ENCODE peak calls at places on chromosomes 11 and 22, in five cellular contexts. H is AG09319, A is heart left ventricle, N is brain microvascular endothelial cell, K is MCF 10A. P is an unnamed sample.
A peak's percentile ranks its signal among the peaks of the same experiment; 100 is the strongest.

GRCh38 chr22:23604939-23605712 is 25.0 kb upstream of the IGLL1 start:
- DNase-seq in H (no peak), A (no peak), N (no peak), K (no peak), P (no peak)

GRCh38 chr22:30566125-30566524 is 8.3 kb downstream of the GAL3ST1 start:
- DNase-seq in H (no peak), A (no peak), N (no peak), K (no peak), P (no peak)

GRCh38 chr11:105149477-105149876 is 9.9 kb upstream of the CARD18 start:
- DNase-seq in H (no peak), A (no peak), N (no peak), K (no peak), P (no peak)

GRCh38 chr11:46256540-46257001 is 20.9 kb upstream of the CREB3L1 start:
- DNase-seq in H (no peak), A (no peak), N (no peak), K (no peak), P (no peak)

GRCh38 chr22:45284705-45285305 is at the start of gene UPK3A:
- DNase-seq in H (no peak), A (peak; percentile 53), N (no peak), K (no peak), P (peak; percentile 73)

GRCh38 chr11:40029406-40029805 is 1430.0 kb downstream of the LRRC4C start:
- DNase-seq in H (no peak), A (no peak), N (no peak), K (peak; percentile 13), P (no peak)

GRCh38 chr11:47948137-47948536 is 32.2 kb upstream of the PTPRJ start:
- DNase-seq in H (no peak), A (no peak), N (no peak), K (no peak), P (no peak)

GRCh38 chr11:65032216-65032615 is 5.0 kb downstream of the SNX15 start:
- DNase-seq in H (no peak), A (no peak), N (no peak), K (no peak), P (no peak)

GRCh38 chr11:128942807-128943430 is at the start of gene TP53AIP1:
- DNase-seq in H (no peak), A (no peak), N (no peak), K (no peak), P (no peak)

GRCh38 chr11:64759722-64760719 is at the start of gene PYGM:
- DNase-seq in H (no peak), A (peak; percentile 85), N (peak; percentile 16), K (no peak), P (no peak)

GRCh38 chr11:83284501-83285051 is 1.6 kb downstream of the CCDC90B start:
- DNase-seq in H (no peak), A (no peak), N (no peak), K (no peak), P (no peak)

GRCh38 chr22:23156286-23156685 is 11.0 kb downstream of the RAB36 start:
- DNase-seq in H (no peak), A (no peak), N (no peak), K (no peak), P (no peak)

GRCh38 chr11:77039491-77040400 is 5.5 kb downstream of the B3GNT6 start:
- DNase-seq in H (no peak), A (no peak), N (peak; percentile 24), K (no peak), P (no peak)

GRCh38 chr11:31340903-31341572 is 28.5 kb downstream of the DCDC1 start:
- DNase-seq in H (no peak), A (no peak), N (peak; percentile 23), K (peak; percentile 52), P (no peak)
- TF ChIP-seq CTCF in H (peak; percentile 68), A (peak; percentile 37), N (peak; percentile 80), K (peak; percentile 47), P (peak; percentile 47)

GRCh38 chr11:17906436-17906835 is 106.4 kb downstream of the SERGEF start:
- DNase-seq in H (no peak), A (no peak), N (no peak), K (peak; percentile 17), P (no peak)
- TF ChIP-seq CTCF in H (peak; percentile 5), A (peak; percentile 17), N (peak; percentile 45), K (peak; percentile 14), P (no peak)

DNA sequence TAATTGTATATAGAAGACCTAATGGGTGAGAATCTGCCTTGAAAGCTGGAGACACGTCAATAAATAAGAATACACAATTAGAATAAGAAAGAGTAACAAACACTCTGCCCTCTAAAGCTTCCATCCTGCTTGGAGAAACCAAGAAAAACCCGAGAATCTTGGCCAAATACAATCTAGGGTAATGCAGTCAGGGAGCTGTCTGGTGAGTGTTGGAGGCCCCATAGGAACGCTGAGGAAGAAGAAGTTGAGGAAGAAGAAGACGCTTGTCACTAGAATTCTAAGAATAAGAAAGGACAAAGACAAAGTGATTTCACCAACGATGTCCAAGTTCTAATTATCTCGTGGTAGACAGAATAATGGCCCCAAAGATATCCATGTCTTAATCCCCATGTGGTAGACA is 4485.9 kb upstream of the OR11H1 start:
- DNase-seq in H (no peak), A (no peak), N (no peak), K (no peak), P (no peak)
- TF ChIP-seq CTCF in H (no peak), A (no peak), N (no peak), K (no peak), P (no peak)

DNA sequence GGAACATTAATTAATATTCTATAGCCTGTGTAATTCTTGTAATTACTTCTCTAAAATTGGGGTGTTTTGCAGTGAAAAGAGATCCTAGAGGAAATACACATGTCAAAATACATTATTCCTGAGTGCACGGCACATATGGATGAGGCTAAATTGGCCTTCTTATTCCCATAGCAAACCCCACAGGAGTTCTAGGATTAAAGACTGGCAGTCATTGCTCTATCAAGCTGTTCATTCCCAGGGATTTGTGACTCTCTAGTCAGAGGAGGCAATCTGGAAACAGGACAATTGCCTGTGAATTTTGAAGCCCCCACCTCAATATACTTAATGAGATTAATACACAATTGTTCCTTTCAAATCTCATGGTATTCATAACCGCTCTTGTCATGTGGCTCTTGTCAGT is 145.9 kb upstream of the OPCML start:
- DNase-seq in H (no peak), A (no peak), N (no peak), K (no peak), P (no peak)
- TF ChIP-seq CTCF in H (no peak), A (no peak), N (no peak), K (no peak), P (no peak)

GRCh38 chr22:38923463-38924196 is 33.8 kb upstream of the APOBEC3A start:
- DNase-seq in H (peak; percentile 67), A (peak; percentile 82), N (peak; percentile 36), K (peak; percentile 62), P (no peak)
- TF ChIP-seq CTCF in H (peak; percentile 25), A (peak; percentile 28), N (peak; percentile 44), K (no peak), P (no peak)

DNA sequence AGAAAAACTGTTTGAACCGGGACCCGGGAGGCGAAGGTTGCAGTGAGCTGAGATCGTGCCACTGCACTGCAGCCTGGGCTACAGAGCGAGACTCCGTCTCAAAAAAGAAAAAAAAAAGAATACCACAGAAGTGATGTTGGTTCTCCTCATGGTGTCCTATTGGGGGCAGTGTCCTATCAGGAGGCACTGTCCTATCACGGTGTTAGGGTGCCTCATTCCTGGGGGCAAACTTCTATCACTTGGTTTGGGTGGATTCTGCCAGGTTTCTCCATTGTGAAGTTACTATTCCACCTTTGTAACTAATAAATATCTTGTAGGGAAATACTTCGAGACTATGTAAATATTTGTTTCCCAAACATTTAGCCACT is 19.6 kb downstream of the PRR14L start:
- DNase-seq in H (no peak), A (no peak), N (no peak), K (no peak), P (no peak)
- TF ChIP-seq CTCF in H (no peak), A (no peak), N (peak; percentile 37), K (no peak), P (no peak)

P was measured in mesothelial cell of epicardium.